ENCODE peak calls at places on chromosome 4, in five cellular contexts. D is effector memory CD4-positive, alpha-beta T cell; M is CD4-positive, CD25-positive, alpha-beta regulatory T cell; T is CD8-positive, alpha-beta T cell; F is body of pancreas. R is an unnamed sample. For H3K4me1, the result is how much of the 10 kb centered on the place peaks cover.

GRCh38 chr4:105060628-105061027 is 86.0 kb upstream of the TET2 start:
- DNase-seq in M (peak), F (peak), T (no peak), D (no peak), R (peak)

GRCh38 chr4:158858410-158859189 is 89.8 kb downstream of the FNIP2 start:
- DNase-seq in M (no peak), F (no peak), D (no peak), T (no peak), R (no peak)

GRCh38 chr4:140071806-140072205 is 82.2 kb downstream of the MAML3 start:
- DNase-seq in M (peak), F (peak), D (peak), T (peak), R (peak)

GRCh38 chr4:100100985-100101384 is 89.3 kb downstream of the DDIT4L start:
- DNase-seq in T (no peak), M (no peak), D (no peak), F (no peak), R (peak)

GRCh38 chr4:74038161-74039064 is at the start of gene CXCL3:
- DNase-seq in M (no peak), T (no peak), D (no peak), F (peak), R (peak)

GRCh38 chr4:47109379-47109778 is 78.0 kb downstream of the GABRB1 start:
- DNase-seq in T (no peak), M (no peak), D (no peak), F (no peak), R (no peak)

GRCh38 chr4:75555294-75556164 is at the start of gene ODAPH:
- DNase-seq in F (no peak), T (no peak), D (no peak), M (peak), R (peak)

GRCh38 chr4:1638272-1638598 is 45.9 kb downstream of the FAM53A start:
- DNase-seq in T (no peak), M (no peak), F (no peak), D (no peak), R (no peak)

GRCh38 chr4:61149278-61149677 is 50.8 kb upstream of the ADGRL3 start:
- DNase-seq in M (no peak), D (no peak), T (no peak), F (no peak), R (no peak)

GRCh38 chr4:139450586-139450985 is 3.3 kb upstream of the RAB33B start:
- DNase-seq in T (no peak), M (no peak), D (no peak), F (no peak), R (no peak)

GRCh38 chr4:7392438-7393374 is 42.0 kb downstream of the PSAPL1 start:
- DNase-seq in T (peak), M (no peak), D (no peak), F (peak), R (no peak)

GRCh38 chr4:15779336-15779735 is 1.2 kb downstream of the CD38 start:
- DNase-seq in D (no peak), T (no peak), M (no peak), F (peak), R (no peak)

GRCh38 chr4:88137112-88137511 is 21.3 kb downstream of the ABCG2 start:
- DNase-seq in T (no peak), F (no peak), M (no peak), D (no peak), R (no peak)

GRCh38 chr4:119643306-119644042 is 14.9 kb upstream of the PDE5A start:
- DNase-seq in D (no peak), T (no peak), F (no peak), M (no peak), R (no peak)

GRCh38 chr4:85684676-85685075 is 209.7 kb downstream of the ARHGAP24 start:
- DNase-seq in T (no peak), D (no peak), M (no peak), F (no peak), R (no peak)

GRCh38 chr4:8922481-8922880 is 50.8 kb upstream of the HMX1 start:
- DNase-seq in T (peak), F (no peak), D (no peak), M (no peak), R (no peak)

GRCh38 chr4:81351653-81352455 is 119.9 kb downstream of the RASGEF1B start:
- DNase-seq in M (peak), D (no peak), T (peak), F (peak), R (peak)

GRCh38 chr4:105145913-105146285 is 777 bp upstream of the TET2 start:
- DNase-seq in T (peak), F (no peak), M (peak), D (no peak), R (no peak)

GRCh38 chr4:84254537-84254936 is 244.6 kb downstream of the NKX6-1 start:
- DNase-seq in T (no peak), M (no peak), D (no peak), F (no peak), R (no peak)

GRCh38 chr4:78517050-78517652 is 34.4 kb upstream of the ANXA3 start:
- DNase-seq in F (peak), M (peak), T (no peak), D (no peak), R (peak)

GRCh38 chr4:15832523-15833451 is 54.7 kb downstream of the CD38 start:
- DNase-seq in F (no peak), T (no peak), M (no peak), D (no peak), R (no peak)

GRCh38 chr4:127250577-127250976 is 382.2 kb upstream of the INTU start:
- DNase-seq in F (no peak), T (no peak), D (no peak), M (no peak), R (no peak)

GRCh38 chr4:113969935-113970334 is 9.5 kb downstream of the ARSJ start:
- DNase-seq in F (no peak), T (no peak), D (no peak), M (no peak), R (no peak)

GRCh38 chr4:13481569-13481968 is 2.6 kb downstream of the RAB28 start:
- DNase-seq in M (no peak), T (no peak), D (no peak), F (no peak), R (peak)

GRCh38 chr4:121462660-121463261 is 81.9 kb upstream of the QRFPR start:
- DNase-seq in M (peak), F (peak), T (no peak), D (no peak), R (peak)

GRCh38 chr4:122003335-122003734 is 51.5 kb upstream of the TRPC3 start:
- DNase-seq in T (no peak), F (peak), D (no peak), M (peak), R (peak)

GRCh38 chr4:148126825-148127224 is 315.4 kb downstream of the NR3C2 start:
- DNase-seq in T (no peak), F (no peak), D (no peak), M (no peak), R (no peak)

GRCh38 chr4:2402053-2402452 is 16.4 kb downstream of the ZFYVE28 start:
- DNase-seq in D (no peak), T (no peak), M (peak), F (peak), R (peak)

GRCh38 chr4:145418739-145419138 is 62.9 kb upstream of the SMAD1 start:
- DNase-seq in T (no peak), M (no peak), F (no peak), D (no peak), R (no peak)

GRCh38 chr4:154164931-154165839 is 326.4 kb downstream of the DCHS2 start:
- DNase-seq in T (no peak), M (peak), D (no peak), F (peak), R (no peak)

GRCh38 chr4:3767569-3768288 is 1.5 kb downstream of the ADRA2C start:
- DNase-seq in T (no peak), M (peak), F (peak), D (no peak), R (no peak)

GRCh38 chr4:122700178-122700725 is 32.3 kb upstream of the BBS12 start:
- DNase-seq in D (no peak), M (no peak), F (peak), T (no peak), R (no peak)

GRCh38 chr4:1628892-1629703 is 55.0 kb downstream of the FAM53A start:
- DNase-seq in M (peak), T (peak), F (peak), D (peak), R (peak)

GRCh38 chr4:26261400-26261799 is 59.4 kb upstream of the RBPJ start:
- DNase-seq in M (no peak), D (no peak), F (no peak), T (no peak), R (no peak)

GRCh38 chr4:33837043-33837442 is 2407.3 kb downstream of the ARAP2 start:
- DNase-seq in D (no peak), F (no peak), T (no peak), M (no peak), R (peak)

GRCh38 chr4:158051401-158052235 is 121.2 kb downstream of the GASK1B start:
- DNase-seq in F (peak), D (no peak), T (no peak), M (no peak), R (peak)

GRCh38 chr4:1980561-1981041 is 28.2 kb downstream of the NELFA start:
- DNase-seq in M (no peak), F (no peak), D (no peak), T (no peak), R (no peak)

GRCh38 chr4:55446578-55446922 is 50.8 kb downstream of the TMEM165 start:
- DNase-seq in M (no peak), D (no peak), T (no peak), F (no peak), R (no peak)

GRCh38 chr4:77599378-77599777 is 6.2 kb upstream of the CXCL13 start:
- DNase-seq in T (no peak), D (no peak), F (peak), M (peak), R (peak)

DNA sequence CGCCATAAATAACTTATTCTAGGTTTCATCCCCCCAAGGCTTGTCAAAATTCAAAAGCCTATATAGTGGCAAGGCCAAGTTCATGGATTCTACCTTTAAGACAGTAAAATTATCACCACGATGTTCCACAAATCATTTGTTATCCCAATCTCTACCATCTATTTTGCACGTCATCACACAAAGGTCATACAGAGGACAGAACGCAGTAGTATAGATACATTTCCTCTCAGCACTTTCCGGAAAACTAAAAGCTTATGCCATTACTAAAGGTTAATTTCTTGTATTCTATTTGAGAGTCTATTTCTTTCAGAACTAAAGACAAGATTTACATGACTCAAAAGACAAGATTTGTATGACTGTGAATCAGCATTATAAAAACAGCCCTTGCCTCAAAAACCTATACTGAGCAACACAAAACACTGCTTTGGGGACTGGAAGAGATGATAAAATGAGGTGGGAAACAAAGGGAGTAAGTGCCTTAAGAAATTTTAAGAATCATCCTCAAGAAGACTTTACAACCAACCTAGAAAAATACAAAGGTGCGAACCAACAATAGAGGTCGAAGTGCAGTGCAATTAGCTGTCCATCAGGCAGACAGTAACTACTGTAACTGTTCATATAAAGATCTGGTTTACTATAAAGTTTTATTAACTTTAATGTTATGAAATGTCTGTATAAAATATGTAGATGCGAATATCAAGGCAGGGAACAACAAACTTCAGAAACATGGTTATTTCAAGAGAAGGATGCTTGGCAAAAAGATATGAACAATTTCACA is 7.6 kb downstream of the UBE2D3 start:
- DNase-seq in T (no peak), D (no peak), F (no peak), M (peak), R (no peak)
- H3K4me1 ChIP-seq in T (half or more), D (under half), F (half or more), M (half or more), R (under half)

GRCh38 chr4:179530953-179531352 is 2088.7 kb upstream of the AGA start:
- DNase-seq in M (no peak), D (no peak), T (no peak), F (no peak), R (peak)
- H3K4me1 ChIP-seq in M (under half), D (under half), T (under half), F (under half), R (under half)

GRCh38 chr4:173370477-173371291 is at the start of gene SAP30:
- DNase-seq in M (peak), T (peak), D (peak), F (peak), R (peak)
- H3K4me1 ChIP-seq in M (under half), T (under half), D (under half), F (under half), R (under half)

GRCh38 chr4:89298160-89298559 is 9.4 kb downstream of the GPRIN3 start:
- DNase-seq in F (peak), M (peak), T (peak), D (peak), R (no peak)

GRCh38 chr4:89300490-89300889 is 7.1 kb downstream of the GPRIN3 start:
- DNase-seq in M (no peak), F (no peak), D (no peak), T (no peak), R (no peak)

GRCh38 chr4:89299153-89299789 is 8.3 kb downstream of the GPRIN3 start:
- DNase-seq in M (peak), D (no peak), F (peak), T (no peak), R (no peak)

GRCh38 chr4:89300060-89300459 is 7.5 kb downstream of the GPRIN3 start:
- DNase-seq in F (no peak), T (no peak), D (no peak), M (no peak), R (no peak)

GRCh38 chr4:89298788-89299152 is 8.8 kb downstream of the GPRIN3 start:
- DNase-seq in M (peak), T (no peak), F (no peak), D (no peak), R (peak)
- H3K4me1 ChIP-seq in M (half or more), T (half or more), F (half or more), D (half or more), R (under half)

GRCh38 chr4:94574050-94574449 is 122.3 kb downstream of the PDLIM5 start:
- DNase-seq in T (no peak), M (no peak), D (no peak), F (no peak), R (no peak)
- H3K4me1 ChIP-seq in T (under half), M (under half), D (under half), F (under half), R (under half)

GRCh38 chr4:52869196-52869595 is 7.1 kb downstream of the RASL11B start:
- DNase-seq in D (no peak), M (no peak), T (no peak), F (no peak), R (peak)

GRCh38 chr4:52869656-52870055 is 7.5 kb downstream of the RASL11B start:
- DNase-seq in F (no peak), T (no peak), M (no peak), D (no peak), R (peak)

GRCh38 chr4:52873191-52873590 is 11.1 kb downstream of the RASL11B start:
- DNase-seq in M (no peak), F (peak), T (no peak), D (no peak), R (peak)

GRCh38 chr4:52868138-52868537 is 6.0 kb downstream of the RASL11B start:
- DNase-seq in D (no peak), T (no peak), M (no peak), F (no peak), R (peak)

GRCh38 chr4:52870225-52870624 is 8.1 kb downstream of the RASL11B start:
- DNase-seq in D (no peak), M (no peak), T (no peak), F (no peak), R (no peak)
- H3K4me1 ChIP-seq in D (under half), M (under half), T (under half), F (under half), R (half or more)

GRCh38 chr4:38675167-38676121 is 11.4 kb downstream of the KLF3 start:
- DNase-seq in D (peak), T (peak), M (peak), F (peak), R (peak)
- H3K4me1 ChIP-seq in D (half or more), T (half or more), M (half or more), F (half or more), R (under half)

DNA sequence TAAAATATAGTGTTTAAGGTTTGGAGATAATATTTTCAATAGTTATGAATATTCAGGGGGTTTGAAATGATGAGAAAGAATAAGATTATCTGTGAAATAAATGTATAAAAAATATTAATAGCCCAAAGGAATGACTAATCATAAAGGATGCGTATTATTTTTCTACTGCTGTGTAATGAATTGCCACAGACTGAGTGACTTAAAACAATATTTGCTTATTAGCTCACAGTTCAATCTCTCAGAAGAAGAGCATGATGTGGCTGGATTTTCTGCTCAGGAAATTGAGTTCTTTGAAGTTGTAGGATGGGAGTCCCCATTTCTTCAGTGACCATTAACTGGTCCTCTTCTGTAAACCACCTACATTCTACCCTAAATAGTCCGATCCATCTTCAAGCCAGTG is 1680.8 kb upstream of the AGA start:
- DNase-seq in F (no peak), T (no peak), D (no peak), M (no peak), R (no peak)
- H3K4me1 ChIP-seq in F (under half), T (under half), D (under half), M (under half), R (under half)

DNA sequence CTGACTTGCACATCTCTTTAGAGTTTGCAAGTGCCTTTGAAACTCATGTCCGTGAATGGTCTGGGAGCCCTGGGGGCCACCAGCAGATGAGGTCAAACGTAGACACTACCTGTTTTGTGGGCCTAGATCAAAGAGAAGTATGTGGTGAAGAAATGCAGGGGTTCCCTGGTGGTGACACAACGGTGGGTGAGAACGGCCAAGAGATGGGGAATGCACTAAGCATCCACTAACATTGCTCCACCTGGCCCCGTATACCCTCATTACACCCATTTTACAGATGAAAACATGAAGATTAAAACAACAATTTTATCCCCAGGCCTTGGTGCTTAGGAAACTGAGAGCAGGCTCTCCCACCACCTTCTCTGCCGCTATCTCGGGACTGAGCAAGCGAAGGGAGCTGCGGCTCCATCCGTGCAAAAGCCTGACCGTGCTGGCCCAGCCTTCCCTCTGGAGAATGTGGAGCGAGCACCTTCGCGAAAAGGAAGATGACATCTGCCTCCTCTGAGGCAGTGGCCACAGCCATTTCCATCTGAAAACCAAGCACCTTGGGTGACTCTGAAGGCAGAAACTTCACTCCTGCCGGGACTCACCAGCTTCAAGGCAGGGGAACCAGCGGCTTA is 91.9 kb downstream of the EVC2 start:
- DNase-seq in D (no peak), F (no peak), M (no peak), T (no peak), R (no peak)
- H3K4me1 ChIP-seq in D (under half), F (under half), M (under half), T (under half), R (under half)

GRCh38 chr4:184807261-184807660 is 18.5 kb downstream of the ACSL1 start:
- DNase-seq in D (no peak), T (no peak), M (no peak), F (no peak), R (no peak)
- H3K4me1 ChIP-seq in D (under half), T (under half), M (under half), F (half or more), R (under half)